ENCODE peak calls at places on chromosomes 2 and 18, in five cellular contexts. One of them, this sample, is unnamed.

GRCh38 chr2:213104089-213104902 is 47.1 kb downstream of the IKZF2 start:
- DNase-seq in HTR-8/SVneo: no peak
- DNase-seq in GM23248: no peak
- DNase-seq in omental fat pad: no peak
- DNase-seq in stimulated activated CD8-positive, alpha-beta memory T cell treated with anti-CD3 and anti-CD28 coated beads, Interleukin-15, amount 100 ng/mL, for 4 hours: no peak
- DNase-seq in this sample: no peak

GRCh38 chr2:62660582-62661262 is 44.8 kb upstream of the EHBP1 start:
- DNase-seq in stimulated activated CD8-positive, alpha-beta memory T cell treated with anti-CD3 and anti-CD28 coated beads, Interleukin-15, amount 100 ng/mL, for 4 hours: no peak
- DNase-seq in omental fat pad: no peak
- DNase-seq in HTR-8/SVneo: peak
- DNase-seq in GM23248: peak
- DNase-seq in this sample: no peak

GRCh38 chr2:159029936-159030335 is 61.5 kb downstream of the TANC1 start:
- DNase-seq in HTR-8/SVneo: no peak
- DNase-seq in GM23248: no peak
- DNase-seq in stimulated activated CD8-positive, alpha-beta memory T cell treated with anti-CD3 and anti-CD28 coated beads, Interleukin-15, amount 100 ng/mL, for 4 hours: no peak
- DNase-seq in omental fat pad: no peak
- DNase-seq in this sample: no peak

GRCh38 chr18:68843467-68844089 is 45.7 kb downstream of the CCDC102B start:
- DNase-seq in stimulated activated CD8-positive, alpha-beta memory T cell treated with anti-CD3 and anti-CD28 coated beads, Interleukin-15, amount 100 ng/mL, for 4 hours: no peak
- DNase-seq in omental fat pad: no peak
- DNase-seq in GM23248: peak
- DNase-seq in HTR-8/SVneo: no peak
- DNase-seq in this sample: no peak

GRCh38 chr2:104584393-104584792 is 269.5 kb upstream of the POU3F3 start:
- DNase-seq in stimulated activated CD8-positive, alpha-beta memory T cell treated with anti-CD3 and anti-CD28 coated beads, Interleukin-15, amount 100 ng/mL, for 4 hours: no peak
- DNase-seq in GM23248: no peak
- DNase-seq in omental fat pad: no peak
- DNase-seq in HTR-8/SVneo: no peak
- DNase-seq in this sample: no peak

GRCh38 chr2:19098467-19099160 is 259.8 kb downstream of the OSR1 start:
- DNase-seq in HTR-8/SVneo: no peak
- DNase-seq in stimulated activated CD8-positive, alpha-beta memory T cell treated with anti-CD3 and anti-CD28 coated beads, Interleukin-15, amount 100 ng/mL, for 4 hours: no peak
- DNase-seq in GM23248: no peak
- DNase-seq in omental fat pad: no peak
- DNase-seq in this sample: no peak

GRCh38 chr2:5803547-5803946 is 111.4 kb downstream of the SOX11 start:
- DNase-seq in GM23248: peak
- DNase-seq in omental fat pad: no peak
- DNase-seq in HTR-8/SVneo: no peak
- DNase-seq in stimulated activated CD8-positive, alpha-beta memory T cell treated with anti-CD3 and anti-CD28 coated beads, Interleukin-15, amount 100 ng/mL, for 4 hours: no peak
- DNase-seq in this sample: no peak

GRCh38 chr18:35938158-35938557 is 34.3 kb upstream of the RMP24 start:
- DNase-seq in HTR-8/SVneo: no peak
- DNase-seq in omental fat pad: no peak
- DNase-seq in stimulated activated CD8-positive, alpha-beta memory T cell treated with anti-CD3 and anti-CD28 coated beads, Interleukin-15, amount 100 ng/mL, for 4 hours: no peak
- DNase-seq in GM23248: peak
- DNase-seq in this sample: no peak

GRCh38 chr2:49291619-49292018 is 137.3 kb upstream of the FSHR start:
- DNase-seq in omental fat pad: no peak
- DNase-seq in stimulated activated CD8-positive, alpha-beta memory T cell treated with anti-CD3 and anti-CD28 coated beads, Interleukin-15, amount 100 ng/mL, for 4 hours: no peak
- DNase-seq in GM23248: no peak
- DNase-seq in HTR-8/SVneo: no peak
- DNase-seq in this sample: no peak

GRCh38 chr2:48530033-48530804 is at the start of gene STON1:
- DNase-seq in omental fat pad: no peak
- DNase-seq in GM23248: peak
- DNase-seq in HTR-8/SVneo: peak
- DNase-seq in stimulated activated CD8-positive, alpha-beta memory T cell treated with anti-CD3 and anti-CD28 coated beads, Interleukin-15, amount 100 ng/mL, for 4 hours: peak
- DNase-seq in this sample: no peak

GRCh38 chr2:152171733-152172132 is 3.8 kb downstream of the STAM2 start:
- DNase-seq in stimulated activated CD8-positive, alpha-beta memory T cell treated with anti-CD3 and anti-CD28 coated beads, Interleukin-15, amount 100 ng/mL, for 4 hours: no peak
- DNase-seq in omental fat pad: no peak
- DNase-seq in HTR-8/SVneo: no peak
- DNase-seq in GM23248: peak
- DNase-seq in this sample: no peak

GRCh38 chr18:34738173-34738894 is 28.2 kb downstream of the DTNA start:
- DNase-seq in HTR-8/SVneo: no peak
- DNase-seq in GM23248: peak
- DNase-seq in omental fat pad: no peak
- DNase-seq in stimulated activated CD8-positive, alpha-beta memory T cell treated with anti-CD3 and anti-CD28 coated beads, Interleukin-15, amount 100 ng/mL, for 4 hours: no peak
- DNase-seq in this sample: no peak

GRCh38 chr18:22020127-22020866 is 149.1 kb upstream of the GATA6 start:
- DNase-seq in GM23248: no peak
- DNase-seq in HTR-8/SVneo: no peak
- DNase-seq in stimulated activated CD8-positive, alpha-beta memory T cell treated with anti-CD3 and anti-CD28 coated beads, Interleukin-15, amount 100 ng/mL, for 4 hours: no peak
- DNase-seq in omental fat pad: no peak
- DNase-seq in this sample: no peak

GRCh38 chr2:61978522-61978921 is 73.0 kb downstream of the COMMD1 start:
- DNase-seq in stimulated activated CD8-positive, alpha-beta memory T cell treated with anti-CD3 and anti-CD28 coated beads, Interleukin-15, amount 100 ng/mL, for 4 hours: no peak
- DNase-seq in GM23248: no peak
- DNase-seq in omental fat pad: no peak
- DNase-seq in HTR-8/SVneo: no peak
- DNase-seq in this sample: peak

GRCh38 chr18:57433492-57434176 is 1.5 kb upstream of the ONECUT2 start:
- DNase-seq in omental fat pad: no peak
- DNase-seq in stimulated activated CD8-positive, alpha-beta memory T cell treated with anti-CD3 and anti-CD28 coated beads, Interleukin-15, amount 100 ng/mL, for 4 hours: no peak
- DNase-seq in GM23248: peak
- DNase-seq in HTR-8/SVneo: no peak
- DNase-seq in this sample: no peak

GRCh38 chr2:134206573-134206972 is 47.3 kb upstream of the MGAT5 start:
- DNase-seq in GM23248: peak
- DNase-seq in HTR-8/SVneo: no peak
- DNase-seq in omental fat pad: no peak
- DNase-seq in stimulated activated CD8-positive, alpha-beta memory T cell treated with anti-CD3 and anti-CD28 coated beads, Interleukin-15, amount 100 ng/mL, for 4 hours: no peak
- DNase-seq in this sample: no peak

GRCh38 chr2:155546715-155547555 is 785.6 kb downstream of the NR4A2 start:
- DNase-seq in omental fat pad: no peak
- DNase-seq in GM23248: peak
- DNase-seq in HTR-8/SVneo: peak
- DNase-seq in stimulated activated CD8-positive, alpha-beta memory T cell treated with anti-CD3 and anti-CD28 coated beads, Interleukin-15, amount 100 ng/mL, for 4 hours: no peak
- DNase-seq in this sample: no peak

GRCh38 chr2:230671117-230671516 is 41.5 kb upstream of the CAB39 start:
- DNase-seq in HTR-8/SVneo: no peak
- DNase-seq in stimulated activated CD8-positive, alpha-beta memory T cell treated with anti-CD3 and anti-CD28 coated beads, Interleukin-15, amount 100 ng/mL, for 4 hours: no peak
- DNase-seq in GM23248: peak
- DNase-seq in omental fat pad: no peak
- DNase-seq in this sample: no peak

GRCh38 chr2:111178730-111179405 is 58.2 kb downstream of the BCL2L11 start:
- DNase-seq in stimulated activated CD8-positive, alpha-beta memory T cell treated with anti-CD3 and anti-CD28 coated beads, Interleukin-15, amount 100 ng/mL, for 4 hours: no peak
- DNase-seq in omental fat pad: no peak
- DNase-seq in HTR-8/SVneo: no peak
- DNase-seq in GM23248: no peak
- DNase-seq in this sample: no peak

GRCh38 chr2:102114851-102115497 is 27.6 kb upstream of the IL1R1 start:
- DNase-seq in HTR-8/SVneo: no peak
- DNase-seq in stimulated activated CD8-positive, alpha-beta memory T cell treated with anti-CD3 and anti-CD28 coated beads, Interleukin-15, amount 100 ng/mL, for 4 hours: no peak
- DNase-seq in GM23248: no peak
- DNase-seq in omental fat pad: no peak
- DNase-seq in this sample: no peak

GRCh38 chr18:13570856-13571495 is 155.4 kb downstream of the FAM210A start:
- DNase-seq in stimulated activated CD8-positive, alpha-beta memory T cell treated with anti-CD3 and anti-CD28 coated beads, Interleukin-15, amount 100 ng/mL, for 4 hours: no peak
- DNase-seq in omental fat pad: no peak
- DNase-seq in GM23248: peak
- DNase-seq in HTR-8/SVneo: no peak
- DNase-seq in this sample: no peak

GRCh38 chr2:97693476-97693875 is 19.9 kb upstream of the ZAP70 start:
- DNase-seq in stimulated activated CD8-positive, alpha-beta memory T cell treated with anti-CD3 and anti-CD28 coated beads, Interleukin-15, amount 100 ng/mL, for 4 hours: no peak
- DNase-seq in GM23248: peak
- DNase-seq in omental fat pad: no peak
- DNase-seq in HTR-8/SVneo: no peak
- DNase-seq in this sample: no peak

GRCh38 chr18:3578621-3579020 is 128.6 kb downstream of the TGIF1 start:
- DNase-seq in GM23248: no peak
- DNase-seq in omental fat pad: no peak
- DNase-seq in HTR-8/SVneo: no peak
- DNase-seq in stimulated activated CD8-positive, alpha-beta memory T cell treated with anti-CD3 and anti-CD28 coated beads, Interleukin-15, amount 100 ng/mL, for 4 hours: no peak
- DNase-seq in this sample: no peak

GRCh38 chr2:43106767-43107527 is 119.5 kb downstream of the ZFP36L2 start:
- DNase-seq in omental fat pad: no peak
- DNase-seq in GM23248: no peak
- DNase-seq in stimulated activated CD8-positive, alpha-beta memory T cell treated with anti-CD3 and anti-CD28 coated beads, Interleukin-15, amount 100 ng/mL, for 4 hours: no peak
- DNase-seq in HTR-8/SVneo: no peak
- DNase-seq in this sample: peak

GRCh38 chr18:32851936-32852335 is 79.1 kb upstream of the KLHL14 start:
- DNase-seq in omental fat pad: no peak
- DNase-seq in HTR-8/SVneo: no peak
- DNase-seq in stimulated activated CD8-positive, alpha-beta memory T cell treated with anti-CD3 and anti-CD28 coated beads, Interleukin-15, amount 100 ng/mL, for 4 hours: no peak
- DNase-seq in GM23248: no peak
- DNase-seq in this sample: no peak

GRCh38 chr2:85216051-85216431 is 82.8 kb downstream of the TCF7L1 start:
- DNase-seq in GM23248: no peak
- DNase-seq in HTR-8/SVneo: no peak
- DNase-seq in omental fat pad: no peak
- DNase-seq in stimulated activated CD8-positive, alpha-beta memory T cell treated with anti-CD3 and anti-CD28 coated beads, Interleukin-15, amount 100 ng/mL, for 4 hours: no peak
- DNase-seq in this sample: no peak